ENCODE peak calls at places on chromosome 9, in ten cellular contexts. J, U, D, V, Y, X, A, B, N and E are unnamed samples.

GRCh38 chr9:16540996-16541668 is 329.3 kb downstream of the BNC2 start:
- DNase-seq in J (peak), U (no peak), D (no peak), V (no peak), Y (peak), X (no peak), A (no peak), B (no peak), N (no peak), E (no peak)

GRCh38 chr9:136399176-136400037 is 563 bp downstream of the SNAPC4 start:
- DNase-seq in J (no peak), U (peak), D (no peak), V (no peak), Y (no peak), X (peak), A (no peak), B (peak), N (peak), E (peak)

GRCh38 chr9:17462869-17463464 is 115.9 kb upstream of the SH3GL2 start:
- DNase-seq in J (peak), U (peak), D (no peak), V (peak), Y (peak), X (no peak), A (peak), B (no peak), N (peak), E (no peak)

GRCh38 chr9:115391166-115391825 is 273.3 kb upstream of the TNC start:
- DNase-seq in J (peak), U (no peak), D (no peak), V (peak), Y (no peak), X (no peak), A (no peak), B (no peak), N (no peak), E (no peak)

GRCh38 chr9:4836676-4837075 is 43.9 kb downstream of the RCL1 start:
- DNase-seq in J (peak), U (no peak), D (no peak), V (no peak), Y (peak), X (no peak), A (no peak), B (no peak), N (no peak), E (no peak)

GRCh38 chr9:127838375-127839078 is 15.9 kb downstream of the ENG start:
- DNase-seq in J (peak), U (no peak), D (peak), V (no peak), Y (peak), X (no peak), A (peak), B (no peak), N (peak), E (no peak)

GRCh38 chr9:68760674-68761003 is 55.6 kb downstream of the PIP5K1B start:
- DNase-seq in J (no peak), U (no peak), D (no peak), V (no peak), Y (no peak), X (no peak), A (no peak), B (no peak), N (no peak), E (no peak)

GRCh38 chr9:123128591-123128990 is 95.1 kb downstream of the GPR21 start:
- DNase-seq in J (no peak), U (no peak), D (no peak), V (no peak), Y (no peak), X (no peak), A (no peak), B (no peak), N (no peak), E (no peak)

GRCh38 chr9:96875460-96876142 is 21.3 kb upstream of the ZNF782 start:
- DNase-seq in J (peak), U (no peak), D (peak), V (peak), Y (peak), X (no peak), A (peak), B (peak), N (peak), E (no peak)

GRCh38 chr9:102428305-102428704 is 566.8 kb upstream of the CYLC2 start:
- DNase-seq in J (no peak), U (no peak), D (no peak), V (no peak), Y (no peak), X (no peak), A (no peak), B (no peak), N (no peak), E (no peak)

GRCh38 chr9:133880851-133881634 is 111.1 kb downstream of the VAV2 start:
- DNase-seq in J (no peak), U (peak), D (no peak), V (no peak), Y (no peak), X (no peak), A (no peak), B (no peak), N (no peak), E (no peak)

GRCh38 chr9:127178646-127179632 is 56.5 kb upstream of the ANGPTL2 start:
- DNase-seq in J (peak), U (no peak), D (no peak), V (no peak), Y (peak), X (no peak), A (peak), B (no peak), N (no peak), E (no peak)

GRCh38 chr9:68705636-68706578 is 867 bp downstream of the PIP5K1B start:
- DNase-seq in J (no peak), U (peak), D (peak), V (peak), Y (peak), X (no peak), A (peak), B (no peak), N (peak), E (no peak)

GRCh38 chr9:4305065-4305481 is 5.2 kb upstream of the GLIS3 start:
- DNase-seq in J (no peak), U (no peak), D (no peak), V (no peak), Y (no peak), X (no peak), A (no peak), B (no peak), N (no peak), E (no peak)

GRCh38 chr9:18896531-18897179 is 136.4 kb downstream of the SAXO1 start:
- DNase-seq in J (no peak), U (no peak), D (no peak), V (no peak), Y (no peak), X (no peak), A (no peak), B (no peak), N (no peak), E (no peak)

GRCh38 chr9:7174884-7175283 is 417.1 kb downstream of the KDM4C start:
- DNase-seq in J (no peak), U (no peak), D (no peak), V (no peak), Y (no peak), X (no peak), A (no peak), B (no peak), N (no peak), E (no peak)